ENCODE peak calls at places on chromosomes 4 and X, in six cellular contexts. L, B, H, C, V and U are unnamed samples. For H3K4me1, the result is how much of the 10 kb centered on the place peaks cover.

GRCh38 chrX:124001581-124001980 is 40.1 kb downstream of the STAG2 start:
- DNase-seq in L (no peak), B (no peak), H (no peak), C (no peak), V (no peak), U (no peak)

GRCh38 chrX:134019567-134020206 is 34.3 kb upstream of the GPC3 start:
- DNase-seq in L (no peak), B (no peak), H (no peak), C (no peak), V (no peak), U (no peak)

GRCh38 chrX:53584891-53585290 is 101.6 kb downstream of the HUWE1 start:
- DNase-seq in L (no peak), B (no peak), H (no peak), C (no peak), V (no peak), U (no peak)

GRCh38 chr4:185395255-185395955 is at the start of gene LRP2BP:
- DNase-seq in L (no peak), B (no peak), H (no peak), C (no peak), V (no peak), U (peak)

GRCh38 chr4:153522800-153523089 is 56.6 kb downstream of the TMEM131L start:
- DNase-seq in L (no peak), B (no peak), H (no peak), C (no peak), V (no peak), U (no peak)

GRCh38 chrX:35626124-35626523 is 172.0 kb upstream of the MAGEB16 start:
- DNase-seq in L (no peak), B (no peak), H (no peak), C (no peak), V (no peak), U (no peak)

GRCh38 chr4:106273831-106274230 is 42.2 kb downstream of the TBCK start:
- DNase-seq in L (no peak), B (no peak), H (no peak), C (no peak), V (no peak), U (no peak)

GRCh38 chr4:44425614-44426208 is 22.9 kb downstream of the KCTD8 start:
- DNase-seq in L (no peak), B (no peak), H (no peak), C (peak), V (no peak), U (no peak)

GRCh38 chrX:78708171-78708570 is 39.3 kb upstream of the LPAR4 start:
- DNase-seq in L (peak), B (peak), H (no peak), C (peak), V (no peak), U (no peak)

DNA sequence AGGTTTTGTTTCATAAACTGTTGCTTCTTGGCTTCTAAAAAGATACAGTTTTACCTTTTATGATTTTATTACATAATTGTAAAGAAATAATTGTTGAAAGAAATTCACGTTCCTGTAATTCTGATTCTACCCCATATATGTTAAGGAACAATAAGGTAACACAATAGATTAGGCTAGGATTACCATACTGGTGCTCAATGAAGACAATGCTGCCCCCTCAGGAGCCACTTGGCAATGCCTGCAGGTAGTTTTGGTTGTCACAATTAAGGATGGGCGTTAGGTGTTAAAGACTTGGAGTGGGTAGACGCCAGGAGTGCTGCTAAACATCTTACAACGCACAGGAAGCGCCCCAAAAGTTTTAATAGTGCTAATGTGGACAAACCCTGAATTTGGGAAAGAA is 133.2 kb downstream of the NLGN4X start:
- DNase-seq in L (no peak), B (no peak), H (no peak), C (no peak), V (no peak), U (no peak)
- H3K27ac ChIP-seq in L (no peak), B (no peak), H (no peak), C (no peak), V (no peak), U (no peak)

DNA sequence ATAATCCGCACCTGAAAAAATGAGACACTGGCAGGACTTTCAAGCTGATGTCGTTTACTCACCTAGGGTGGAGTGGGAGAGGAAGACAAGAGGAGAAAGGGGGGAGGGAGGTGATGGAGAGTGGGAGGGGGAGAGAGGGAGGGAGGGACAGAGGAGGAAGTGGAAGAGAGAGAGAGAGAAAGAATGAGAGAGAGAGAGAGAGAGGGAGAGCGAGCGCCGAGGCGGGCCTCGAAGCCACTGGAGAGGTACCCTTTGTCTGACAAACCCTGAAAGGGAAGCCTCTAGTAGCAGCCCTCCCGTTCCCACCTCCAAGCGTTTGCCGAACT is 294 bp upstream of the ADGRL3 start:
- DNase-seq in L (no peak), B (no peak), H (no peak), C (no peak), V (no peak), U (no peak)
- H3K4me3 ChIP-seq in L (peak), B (no peak), H (peak), C (peak), V (peak), U (no peak)

GRCh38 chr4:169252339-169253086 is 18.2 kb downstream of the SH3RF1 start:
- DNase-seq in L (no peak), B (no peak), H (no peak), C (no peak), V (no peak), U (peak)
- H3K4me1 ChIP-seq in L (under half), B (under half), H (half or more), C (half or more), V (under half), U (under half)

DNA sequence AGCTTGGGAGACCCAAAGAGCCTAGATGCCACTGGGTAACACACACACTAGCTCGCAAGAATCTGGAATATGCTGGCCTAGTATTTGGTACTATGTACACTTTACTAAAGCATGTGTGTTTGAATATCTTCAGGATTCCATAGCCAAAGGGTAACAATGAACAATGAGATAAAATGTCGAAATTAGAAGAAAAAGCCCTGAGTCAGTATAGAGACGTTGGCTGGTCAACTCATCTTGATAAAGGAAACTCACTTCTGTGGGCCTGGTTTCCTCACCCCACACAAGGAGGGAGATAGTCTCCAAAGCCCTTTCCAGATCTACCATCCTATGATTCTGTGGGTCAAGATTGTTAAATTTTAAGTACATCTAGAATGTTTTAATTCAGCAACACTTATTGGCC is 6.9 kb downstream of the ZDHHC9 start:
- DNase-seq in L (no peak), B (no peak), H (no peak), C (no peak), V (no peak), U (no peak)
- H3K27ac ChIP-seq in L (no peak), B (no peak), H (no peak), C (no peak), V (no peak), U (no peak)

DNA sequence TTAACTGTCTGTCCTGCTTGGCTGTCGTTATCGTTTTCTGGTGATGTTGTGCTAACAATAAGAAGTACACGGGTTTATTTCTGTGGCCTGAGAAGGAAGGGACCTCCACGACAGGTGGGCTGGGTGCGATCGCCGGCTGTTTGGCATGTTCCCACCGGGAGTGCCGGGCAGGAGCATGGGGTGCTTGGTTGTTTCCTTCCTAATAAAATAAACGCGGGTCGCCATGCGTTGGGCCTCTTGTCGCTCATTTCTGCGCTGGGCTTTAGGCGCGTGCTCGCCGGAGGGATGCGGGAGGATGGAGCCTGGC is 711 bp upstream of the GDI1 start:
- DNase-seq in L (no peak), B (no peak), H (no peak), C (no peak), V (no peak), U (no peak)
- H3K4me3 ChIP-seq in L (no peak), B (no peak), H (peak), C (no peak), V (peak), U (no peak)

DNA sequence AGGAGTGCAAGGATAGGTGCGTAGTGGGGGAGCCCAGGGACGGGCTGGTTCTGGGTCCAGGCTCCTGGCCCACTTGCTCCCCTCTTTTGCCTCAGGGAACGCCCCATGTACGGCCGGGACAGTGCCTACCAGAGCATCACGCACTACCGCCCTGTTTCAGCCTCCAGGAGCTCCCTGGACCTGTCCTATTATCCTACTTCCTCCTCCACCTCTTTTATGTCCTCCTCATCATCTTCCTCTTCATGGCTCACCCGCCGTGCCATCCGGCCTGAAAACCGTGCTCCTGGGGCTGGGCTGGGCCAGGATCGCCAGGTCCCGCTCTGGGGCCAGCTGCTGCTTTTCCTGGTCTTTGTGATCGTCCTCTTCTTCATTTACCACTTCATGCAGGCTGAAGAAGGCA is 1.7 kb downstream of the EMD start:
- DNase-seq in L (no peak), B (no peak), H (no peak), C (no peak), V (no peak), U (no peak)
- H3K4me1 ChIP-seq in L (under half), B (under half), H (under half), C (under half), V (under half), U (under half)